ENCODE peak calls at places on chromosomes 7 and 10, in six cellular contexts. Q, T, Z, B, V and U are unnamed samples.

GRCh38 chr7:27172823-27173411 is 1.2 kb downstream of the HOXA10 start:
- DNase-seq in Q (no peak), T (no peak), Z (no peak), B (peak; percentile 71), V (peak; percentile 87), U (no peak)

GRCh38 chr10:53846809-53847208 is 954.2 kb downstream of the PCDH15 start:
- DNase-seq in Q (no peak), T (no peak), Z (no peak), B (peak; percentile 19), V (peak; percentile 37), U (no peak)

GRCh38 chr10:86087716-86088115 is 278.9 kb downstream of the GRID1 start:
- DNase-seq in Q (no peak), T (no peak), Z (no peak), B (no peak), V (no peak), U (peak; percentile 38)

GRCh38 chr10:119726291-119727261 is 726 bp downstream of the INPP5F start:
- DNase-seq in Q (no peak), T (no peak), Z (no peak), B (peak; percentile 62), V (no peak), U (peak; percentile 88)

GRCh38 chr7:124399941-124400340 is 365.7 kb downstream of the GPR37 start:
- DNase-seq in Q (no peak), T (no peak), Z (no peak), B (no peak), V (no peak), U (no peak)

GRCh38 chr7:4634166-4634565 is 47.9 kb upstream of the FOXK1 start:
- DNase-seq in Q (no peak), T (no peak), Z (no peak), B (no peak), V (no peak), U (no peak)

GRCh38 chr7:71868797-71869196 is 543.3 kb downstream of the CALN1 start:
- DNase-seq in Q (no peak), T (no peak), Z (no peak), B (peak; percentile 59), V (peak; percentile 34), U (no peak)

GRCh38 chr10:89426230-89426868 is 12.0 kb downstream of the IFIT5 start:
- DNase-seq in Q (peak; percentile 75), T (no peak), Z (peak; percentile 48), B (peak; percentile 67), V (peak; percentile 74), U (no peak)

GRCh38 chr10:21519981-21520436 is 5.5 kb downstream of the SKIDA1 start:
- DNase-seq in Q (peak; percentile 84), T (no peak), Z (no peak), B (peak; percentile 58), V (peak; percentile 10), U (peak; percentile 42)

GRCh38 chr7:131424219-131424822 is 96.6 kb downstream of the MKLN1 start:
- DNase-seq in Q (peak; percentile 58), T (no peak), Z (no peak), B (peak; percentile 13), V (peak; percentile 57), U (no peak)

GRCh38 chr7:140026935-140027334 is 35.8 kb downstream of the PARP12 start:
- DNase-seq in Q (no peak), T (no peak), Z (no peak), B (no peak), V (no peak), U (no peak)

GRCh38 chr7:137304624-137305235 is 38.8 kb downstream of the PTN start:
- DNase-seq in Q (peak; percentile 72), T (no peak), Z (no peak), B (peak; percentile 18), V (no peak), U (no peak)

GRCh38 chr10:87546221-87546620 is 41.5 kb downstream of the MINPP1 start:
- DNase-seq in Q (no peak), T (no peak), Z (no peak), B (peak; percentile 47), V (peak; percentile 6), U (no peak)

GRCh38 chr10:114940735-114941134 is 2.7 kb downstream of the TRUB1 start:
- DNase-seq in Q (peak; percentile 60), T (no peak), Z (no peak), B (peak; percentile 8), V (no peak), U (no peak)

GRCh38 chr10:102344067-102344466 is 51.4 kb upstream of the NFKB2 start:
- DNase-seq in Q (peak; percentile 56), T (no peak), Z (no peak), B (no peak), V (peak; percentile 34), U (no peak)

GRCh38 chr7:134873253-134873652 is 93.8 kb downstream of the CALD1 start:
- DNase-seq in Q (peak; percentile 47), T (no peak), Z (no peak), B (no peak), V (no peak), U (no peak)

GRCh38 chr7:100544949-100545635 is 6.1 kb downstream of the AGFG2 start:
- DNase-seq in Q (peak; percentile 26), T (no peak), Z (no peak), B (no peak), V (peak; percentile 51), U (no peak)

GRCh38 chr10:72692057-72692891 is at the start of gene MCU:
- DNase-seq in Q (peak; percentile 37), T (peak; percentile 79), Z (peak; percentile 89), B (peak; percentile 68), V (peak; percentile 89), U (peak; percentile 97)

GRCh38 chr7:154721086-154721485 is 281.8 kb downstream of the PAXIP1 start:
- DNase-seq in Q (no peak), T (no peak), Z (no peak), B (no peak), V (no peak), U (no peak)

GRCh38 chr10:11515596-11516418 is 95.6 kb downstream of the USP6NL start:
- DNase-seq in Q (peak; percentile 70), T (no peak), Z (no peak), B (peak; percentile 70), V (peak; percentile 53), U (peak; percentile 69)

GRCh38 chr7:101232141-101232821 is 5.3 kb downstream of the CLDN15 start:
- DNase-seq in Q (no peak), T (peak; percentile 39), Z (no peak), B (peak; percentile 61), V (peak; percentile 68), U (peak; percentile 87)

GRCh38 chr7:26135551-26135950 is 16.4 kb upstream of the NFE2L3 start:
- DNase-seq in Q (no peak), T (no peak), Z (no peak), B (no peak), V (no peak), U (no peak)

GRCh38 chr10:30819306-30820190 is 190.0 kb upstream of the LYZL2 start:
- DNase-seq in Q (peak; percentile 88), T (no peak), Z (no peak), B (no peak), V (no peak), U (no peak)

GRCh38 chr10:30816812-30817193 is 187.2 kb upstream of the LYZL2 start:
- DNase-seq in Q (no peak), T (no peak), Z (no peak), B (no peak), V (no peak), U (no peak)

GRCh38 chr10:30818854-30819253 is 189.3 kb upstream of the LYZL2 start:
- DNase-seq in Q (no peak), T (no peak), Z (no peak), B (no peak), V (no peak), U (no peak)

GRCh38 chr10:30817541-30817940 is 188.0 kb upstream of the LYZL2 start:
- DNase-seq in Q (no peak), T (no peak), Z (no peak), B (no peak), V (no peak), U (no peak)

GRCh38 chr10:30818010-30818660 is 188.6 kb upstream of the LYZL2 start:
- DNase-seq in Q (peak; percentile 58), T (no peak), Z (no peak), B (no peak), V (peak; percentile 12), U (no peak)
- H3K4me3 ChIP-seq in Q (no peak overlapping the region), T (no peak overlapping the region), Z (no peak overlapping the region), B (no peak overlapping the region), V (no peak overlapping the region), U (no peak overlapping the region)

GRCh38 chr10:49682879-49683278 is 3.4 kb downstream of the C10orf53 start:
- DNase-seq in Q (no peak), T (no peak), Z (no peak), B (no peak), V (no peak), U (no peak)

GRCh38 chr10:49678827-49679479 is 498 bp upstream of the C10orf53 start:
- DNase-seq in Q (no peak), T (no peak), Z (no peak), B (no peak), V (no peak), U (no peak)

DNA sequence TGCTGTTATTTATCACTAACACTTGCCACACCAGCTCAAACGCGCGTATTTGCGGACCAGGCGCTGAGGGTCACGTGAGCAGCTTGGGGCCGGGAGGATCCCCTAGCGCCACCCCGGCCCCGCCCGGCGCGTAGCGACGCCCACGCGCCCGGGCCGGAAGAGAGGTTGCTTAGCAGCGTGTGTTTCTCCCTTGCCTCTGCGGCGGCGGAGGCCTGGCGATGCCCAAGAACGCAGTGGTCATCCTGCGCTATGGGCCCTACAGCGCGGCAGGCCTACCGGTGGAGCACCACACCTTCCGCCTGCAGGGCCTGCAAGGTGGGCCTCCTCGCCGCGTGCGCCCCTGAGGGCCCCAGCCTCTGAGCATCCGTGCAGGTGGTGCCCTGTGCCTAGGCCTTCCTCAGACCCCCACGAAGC is at the start of gene C10orf53:
- DNase-seq in Q (peak; percentile 16), T (peak; percentile 33), Z (peak; percentile 77), B (peak; percentile 88), V (no peak), U (peak; percentile 91)
- H3K9ac ChIP-seq in Q (no peak within 1 kb of the TSS), T (no peak within 1 kb of the TSS), Z (peak within 1 kb of the TSS; percentile 66), B (peak within 1 kb of the TSS; percentile 19), V (no peak within 1 kb of the TSS), U (no peak within 1 kb of the TSS)

GRCh38 chr10:112243713-112244112 is 39.5 kb upstream of the TECTB start:
- DNase-seq in Q (no peak), T (no peak), Z (no peak), B (no peak), V (no peak), U (no peak)
- H3K4me3 ChIP-seq in Q (no peak overlapping the region), T (no peak overlapping the region), Z (no peak overlapping the region), B (no peak overlapping the region), V (no peak overlapping the region), U (no peak overlapping the region)

DNA sequence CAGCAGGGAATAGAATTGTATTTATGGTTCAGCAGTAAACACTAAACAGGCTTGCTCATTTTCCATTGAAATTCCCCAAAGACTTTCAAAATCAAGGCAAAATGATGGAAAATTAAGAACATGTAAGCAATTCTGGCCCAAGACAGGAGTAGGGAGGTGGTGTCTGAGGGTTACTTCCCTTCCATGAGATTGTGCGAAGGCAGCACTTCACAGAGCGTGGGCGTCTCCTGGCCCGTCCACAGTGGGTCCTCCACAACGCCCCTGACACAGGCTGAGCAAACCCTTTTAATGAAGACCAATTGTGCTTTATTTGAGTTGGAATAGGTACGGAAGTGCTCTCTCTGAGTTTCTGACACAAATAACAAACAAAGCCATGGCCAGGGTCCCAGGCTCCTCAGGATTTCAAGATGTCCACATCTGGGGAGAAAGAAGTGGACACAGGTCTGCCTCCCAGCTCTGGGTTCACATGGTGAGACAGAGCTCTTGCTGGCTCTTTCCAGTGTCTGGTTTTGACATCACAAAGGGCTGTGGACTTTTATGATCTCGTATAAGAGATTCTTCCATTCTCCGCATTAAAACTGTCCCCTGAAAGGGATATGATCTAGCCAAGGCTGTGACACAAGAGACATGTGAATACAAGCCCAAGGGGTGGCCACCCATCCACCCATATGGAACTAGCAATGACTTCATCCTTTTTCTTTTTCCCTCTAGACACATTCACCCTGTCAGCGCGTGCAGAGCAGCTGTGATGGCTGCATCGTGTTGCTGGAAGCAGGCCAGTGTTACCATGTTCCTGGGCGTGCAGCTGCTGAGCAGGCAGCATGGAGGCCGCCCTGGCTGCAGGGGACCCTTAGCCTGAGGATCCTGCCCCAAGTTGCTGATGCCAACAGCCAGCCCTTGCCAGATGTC is 145.7 kb downstream of the ADAM12 start:
- DNase-seq in Q (peak; percentile 92), T (no peak), Z (no peak), B (no peak), V (no peak), U (no peak)
- H3K9ac ChIP-seq in Q (no peak overlapping the region), T (no peak overlapping the region), Z (no peak overlapping the region), B (no peak overlapping the region), V (no peak overlapping the region), U (no peak overlapping the region)